ENCODE peak calls at places on chromosomes 12 and 14, in nine cellular contexts. One of them, this sample, is unnamed.
A peak's percentile ranks its signal among the peaks of the same experiment; 100 is the strongest.

GRCh38 chr12:10097521-10097920 is 1.3 kb downstream of the CLEC1A start:
- DNase-seq in tibial artery: no peak
- DNase-seq in thoracic aorta: no peak
- DNase-seq in esophagus squamous epithelium: no peak
- DNase-seq in mammary epithelial cell: no peak
- DNase-seq in right atrium auricular region: no peak
- DNase-seq in CD8-positive, alpha-beta T cell: no peak
- DNase-seq in kidney: no peak
- DNase-seq in Karpas-422: no peak
- DNase-seq in this sample: no peak

GRCh38 chr12:103198499-103198898 is 241.0 kb downstream of the ASCL1 start:
- DNase-seq in thoracic aorta: no peak
- DNase-seq in CD8-positive, alpha-beta T cell: no peak
- DNase-seq in mammary epithelial cell: no peak
- DNase-seq in tibial artery: no peak
- DNase-seq in Karpas-422: no peak
- DNase-seq in kidney: no peak
- DNase-seq in right atrium auricular region: no peak
- DNase-seq in esophagus squamous epithelium: no peak
- DNase-seq in this sample: no peak

GRCh38 chr12:130162771-130163460 is 652 bp downstream of the FZD10 start:
- DNase-seq in right atrium auricular region: no peak
- DNase-seq in kidney: peak; percentile 68
- DNase-seq in mammary epithelial cell: no peak
- DNase-seq in thoracic aorta: no peak
- DNase-seq in esophagus squamous epithelium: no peak
- DNase-seq in CD8-positive, alpha-beta T cell: no peak
- DNase-seq in Karpas-422: no peak
- DNase-seq in tibial artery: peak; percentile 63
- DNase-seq in this sample: no peak

GRCh38 chr12:56348776-56349175 is 10.1 kb downstream of the IL23A start:
- DNase-seq in thoracic aorta: no peak
- DNase-seq in tibial artery: no peak
- DNase-seq in CD8-positive, alpha-beta T cell: no peak
- DNase-seq in esophagus squamous epithelium: no peak
- DNase-seq in mammary epithelial cell: no peak
- DNase-seq in right atrium auricular region: no peak
- DNase-seq in kidney: no peak
- DNase-seq in Karpas-422: no peak
- DNase-seq in this sample: no peak

GRCh38 chr12:99450231-99450630 is 197.3 kb upstream of the GARIN6 start:
- DNase-seq in thoracic aorta: no peak
- DNase-seq in kidney: no peak
- DNase-seq in mammary epithelial cell: no peak
- DNase-seq in CD8-positive, alpha-beta T cell: no peak
- DNase-seq in tibial artery: no peak
- DNase-seq in Karpas-422: no peak
- DNase-seq in right atrium auricular region: no peak
- DNase-seq in esophagus squamous epithelium: no peak
- DNase-seq in this sample: no peak

GRCh38 chr12:106147956-106148355 is 9.2 kb upstream of the NUAK1 start:
- DNase-seq in tibial artery: peak; percentile 90
- DNase-seq in Karpas-422: no peak
- DNase-seq in thoracic aorta: no peak
- DNase-seq in CD8-positive, alpha-beta T cell: no peak
- DNase-seq in right atrium auricular region: peak; percentile 82
- DNase-seq in kidney: peak; percentile 91
- DNase-seq in mammary epithelial cell: no peak
- DNase-seq in esophagus squamous epithelium: no peak
- DNase-seq in this sample: peak; percentile 91

GRCh38 chr14:80638620-80639215 is 302.8 kb downstream of the CEP128 start:
- DNase-seq in tibial artery: no peak
- DNase-seq in esophagus squamous epithelium: no peak
- DNase-seq in CD8-positive, alpha-beta T cell: no peak
- DNase-seq in Karpas-422: no peak
- DNase-seq in right atrium auricular region: no peak
- DNase-seq in kidney: no peak
- DNase-seq in mammary epithelial cell: peak; percentile 57
- DNase-seq in thoracic aorta: no peak
- DNase-seq in this sample: no peak

GRCh38 chr12:102406033-102406584 is 74.3 kb downstream of the IGF1 start:
- DNase-seq in Karpas-422: no peak
- DNase-seq in tibial artery: no peak
- DNase-seq in esophagus squamous epithelium: no peak
- DNase-seq in thoracic aorta: no peak
- DNase-seq in mammary epithelial cell: peak; percentile 66
- DNase-seq in right atrium auricular region: no peak
- DNase-seq in CD8-positive, alpha-beta T cell: no peak
- DNase-seq in kidney: no peak
- DNase-seq in this sample: no peak

GRCh38 chr14:82410064-82410463 is 876.4 kb upstream of the SEL1L start:
- DNase-seq in mammary epithelial cell: no peak
- DNase-seq in CD8-positive, alpha-beta T cell: no peak
- DNase-seq in kidney: no peak
- DNase-seq in right atrium auricular region: no peak
- DNase-seq in thoracic aorta: no peak
- DNase-seq in tibial artery: no peak
- DNase-seq in Karpas-422: no peak
- DNase-seq in esophagus squamous epithelium: no peak
- DNase-seq in this sample: no peak

GRCh38 chr14:92651106-92651792 is 97.2 kb downstream of the LGMN start:
- DNase-seq in CD8-positive, alpha-beta T cell: peak; percentile 56
- DNase-seq in right atrium auricular region: no peak
- DNase-seq in Karpas-422: no peak
- DNase-seq in thoracic aorta: no peak
- DNase-seq in tibial artery: peak; percentile 77
- DNase-seq in mammary epithelial cell: no peak
- DNase-seq in esophagus squamous epithelium: no peak
- DNase-seq in kidney: peak; percentile 74
- DNase-seq in this sample: no peak

GRCh38 chr12:102879-103168 is 36.3 kb downstream of the IQSEC3 start:
- DNase-seq in esophagus squamous epithelium: no peak
- DNase-seq in mammary epithelial cell: no peak
- DNase-seq in kidney: no peak
- DNase-seq in tibial artery: no peak
- DNase-seq in Karpas-422: no peak
- DNase-seq in thoracic aorta: no peak
- DNase-seq in right atrium auricular region: no peak
- DNase-seq in CD8-positive, alpha-beta T cell: no peak
- DNase-seq in this sample: no peak

GRCh38 chr14:80456200-80456599 is 244.9 kb upstream of the DIO2 start:
- DNase-seq in CD8-positive, alpha-beta T cell: no peak
- DNase-seq in esophagus squamous epithelium: no peak
- DNase-seq in thoracic aorta: no peak
- DNase-seq in right atrium auricular region: no peak
- DNase-seq in kidney: no peak
- DNase-seq in mammary epithelial cell: peak; percentile 29
- DNase-seq in tibial artery: no peak
- DNase-seq in Karpas-422: no peak
- DNase-seq in this sample: no peak

GRCh38 chr12:50099302-50100008 is 4.4 kb upstream of the GPD1 start:
- DNase-seq in kidney: no peak
- DNase-seq in Karpas-422: no peak
- DNase-seq in esophagus squamous epithelium: no peak
- DNase-seq in thoracic aorta: no peak
- DNase-seq in tibial artery: no peak
- DNase-seq in CD8-positive, alpha-beta T cell: no peak
- DNase-seq in right atrium auricular region: no peak
- DNase-seq in mammary epithelial cell: peak; percentile 41
- DNase-seq in this sample: no peak

GRCh38 chr12:32875990-32876389 is 20.6 kb downstream of the PKP2 start:
- DNase-seq in mammary epithelial cell: no peak
- DNase-seq in kidney: no peak
- DNase-seq in CD8-positive, alpha-beta T cell: no peak
- DNase-seq in Karpas-422: no peak
- DNase-seq in right atrium auricular region: no peak
- DNase-seq in esophagus squamous epithelium: no peak
- DNase-seq in tibial artery: no peak
- DNase-seq in thoracic aorta: no peak
- DNase-seq in this sample: no peak

GRCh38 chr12:125586441-125586840 is 521.2 kb downstream of the AACS start:
- DNase-seq in CD8-positive, alpha-beta T cell: no peak
- DNase-seq in esophagus squamous epithelium: no peak
- DNase-seq in tibial artery: no peak
- DNase-seq in mammary epithelial cell: no peak
- DNase-seq in Karpas-422: no peak
- DNase-seq in kidney: no peak
- DNase-seq in thoracic aorta: no peak
- DNase-seq in right atrium auricular region: no peak
- DNase-seq in this sample: no peak

GRCh38 chr12:109273354-109273753 is 35.7 kb downstream of the FOXN4 start:
- DNase-seq in esophagus squamous epithelium: no peak
- DNase-seq in thoracic aorta: no peak
- DNase-seq in tibial artery: no peak
- DNase-seq in Karpas-422: no peak
- DNase-seq in CD8-positive, alpha-beta T cell: no peak
- DNase-seq in kidney: peak; percentile 62
- DNase-seq in right atrium auricular region: no peak
- DNase-seq in mammary epithelial cell: no peak
- DNase-seq in this sample: no peak

GRCh38 chr12:67173258-67173657 is 95.9 kb upstream of the CAND1 start:
- DNase-seq in esophagus squamous epithelium: no peak
- DNase-seq in thoracic aorta: no peak
- DNase-seq in right atrium auricular region: no peak
- DNase-seq in tibial artery: no peak
- DNase-seq in kidney: no peak
- DNase-seq in mammary epithelial cell: no peak
- DNase-seq in CD8-positive, alpha-beta T cell: no peak
- DNase-seq in Karpas-422: no peak
- DNase-seq in this sample: no peak
- H3K27ac ChIP-seq in esophagus squamous epithelium: no peak overlapping the region
- H3K27ac ChIP-seq in thoracic aorta: no peak overlapping the region
- H3K27ac ChIP-seq in right atrium auricular region: no peak overlapping the region
- H3K27ac ChIP-seq in tibial artery: no peak overlapping the region
- H3K27ac ChIP-seq in kidney: no peak overlapping the region
- H3K27ac ChIP-seq in mammary epithelial cell: no peak overlapping the region
- H3K27ac ChIP-seq in CD8-positive, alpha-beta T cell: no peak overlapping the region
- H3K27ac ChIP-seq in Karpas-422: no peak overlapping the region
- H3K27ac ChIP-seq in this sample: no peak overlapping the region

DNA sequence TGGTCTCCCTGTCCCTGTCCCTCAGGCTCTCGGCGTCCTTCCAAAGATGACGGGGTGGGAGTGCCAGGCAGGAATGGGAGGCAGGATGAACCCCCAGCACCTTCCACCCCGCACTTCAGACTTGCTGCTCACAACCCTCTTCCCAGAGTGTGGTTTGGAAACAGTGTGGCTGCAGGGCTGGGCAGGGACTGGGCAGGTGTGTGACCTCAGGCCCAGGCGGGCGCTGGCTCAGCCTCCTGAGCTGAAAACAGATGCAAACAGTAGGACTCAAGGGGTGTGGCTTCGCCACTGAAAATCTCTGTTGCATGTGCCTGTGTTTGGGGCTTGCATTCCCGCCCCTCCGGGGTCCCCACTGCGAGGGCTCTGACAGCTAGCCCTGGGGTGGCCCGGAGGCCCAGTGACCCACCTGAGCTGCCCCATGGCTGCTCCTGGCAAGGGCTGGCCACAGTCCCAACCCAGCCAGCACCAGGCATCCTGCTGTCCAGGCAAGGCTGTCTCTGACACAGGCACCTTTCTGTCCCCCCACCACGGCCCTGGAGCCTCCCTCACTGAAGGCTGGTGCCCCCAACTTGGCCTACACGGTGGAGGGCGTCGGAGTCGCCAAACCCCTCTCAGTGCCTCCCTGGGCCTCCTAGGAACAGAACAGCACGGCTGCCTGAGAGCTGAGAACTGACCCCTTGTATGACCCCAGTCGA is 46.1 kb downstream of the BEGAIN start:
- DNase-seq in esophagus squamous epithelium: no peak
- DNase-seq in mammary epithelial cell: no peak
- DNase-seq in tibial artery: no peak
- DNase-seq in right atrium auricular region: no peak
- DNase-seq in CD8-positive, alpha-beta T cell: no peak
- DNase-seq in thoracic aorta: no peak
- DNase-seq in Karpas-422: no peak
- DNase-seq in kidney: peak; percentile 51
- DNase-seq in this sample: no peak
- H3K27ac ChIP-seq in esophagus squamous epithelium: no peak overlapping the region
- H3K27ac ChIP-seq in mammary epithelial cell: no peak overlapping the region
- H3K27ac ChIP-seq in tibial artery: no peak overlapping the region
- H3K27ac ChIP-seq in right atrium auricular region: no peak overlapping the region
- H3K27ac ChIP-seq in CD8-positive, alpha-beta T cell: no peak overlapping the region
- H3K27ac ChIP-seq in thoracic aorta: no peak overlapping the region
- H3K27ac ChIP-seq in Karpas-422: no peak overlapping the region
- H3K27ac ChIP-seq in kidney: no peak overlapping the region
- H3K27ac ChIP-seq in this sample: no peak overlapping the region

GRCh38 chr12:12720637-12721250 is 3.6 kb downstream of the CDKN1B start:
- DNase-seq in CD8-positive, alpha-beta T cell: no peak
- DNase-seq in thoracic aorta: no peak
- DNase-seq in tibial artery: no peak
- DNase-seq in Karpas-422: no peak
- DNase-seq in mammary epithelial cell: peak; percentile 41
- DNase-seq in right atrium auricular region: no peak
- DNase-seq in kidney: no peak
- DNase-seq in esophagus squamous epithelium: no peak
- DNase-seq in this sample: no peak
- H3K27ac ChIP-seq in CD8-positive, alpha-beta T cell: peak overlapping the region; percentile 97
- H3K27ac ChIP-seq in thoracic aorta: peak overlapping the region; percentile 99
- H3K27ac ChIP-seq in tibial artery: peak overlapping the region; percentile 99
- H3K27ac ChIP-seq in Karpas-422: peak overlapping the region; percentile 72
- H3K27ac ChIP-seq in mammary epithelial cell: peak overlapping the region; percentile 86
- H3K27ac ChIP-seq in right atrium auricular region: peak overlapping the region; percentile 100
- H3K27ac ChIP-seq in kidney: peak overlapping the region; percentile 1
- H3K27ac ChIP-seq in esophagus squamous epithelium: peak overlapping the region; percentile 99
- H3K27ac ChIP-seq in this sample: peak overlapping the region; percentile 65

GRCh38 chr12:54356228-54356627 is 8.1 kb downstream of the GPR84 start:
- DNase-seq in right atrium auricular region: no peak
- DNase-seq in Karpas-422: no peak
- DNase-seq in tibial artery: no peak
- DNase-seq in mammary epithelial cell: no peak
- DNase-seq in CD8-positive, alpha-beta T cell: no peak
- DNase-seq in esophagus squamous epithelium: no peak
- DNase-seq in thoracic aorta: no peak
- DNase-seq in kidney: no peak
- DNase-seq in this sample: no peak
- H3K27ac ChIP-seq in right atrium auricular region: no peak overlapping the region
- H3K27ac ChIP-seq in Karpas-422: no peak overlapping the region
- H3K27ac ChIP-seq in tibial artery: no peak overlapping the region
- H3K27ac ChIP-seq in mammary epithelial cell: no peak overlapping the region
- H3K27ac ChIP-seq in CD8-positive, alpha-beta T cell: no peak overlapping the region
- H3K27ac ChIP-seq in esophagus squamous epithelium: no peak overlapping the region
- H3K27ac ChIP-seq in thoracic aorta: no peak overlapping the region
- H3K27ac ChIP-seq in kidney: no peak overlapping the region
- H3K27ac ChIP-seq in this sample: no peak overlapping the region

This sample was measured in coronary artery.